ENCODE peak calls at places on chromosomes 5 and 9, in six cellular contexts. Z, F, T, H, N and D are unnamed samples. For H3K4me1, the result is how much of the 10 kb centered on the place peaks cover.

GRCh38 chr5:175494271-175495183 is 16.2 kb downstream of the SFXN1 start:
- DNase-seq in Z (no peak), F (no peak), T (peak), H (no peak), N (no peak), D (no peak)

GRCh38 chr9:116279230-116279629 is 125.6 kb downstream of the PAPPA start:
- DNase-seq in Z (no peak), F (no peak), T (no peak), H (no peak), N (no peak), D (no peak)

GRCh38 chr9:1972672-1973071 is 42.5 kb upstream of the SMARCA2 start:
- DNase-seq in Z (no peak), F (no peak), T (no peak), H (no peak), N (no peak), D (no peak)

GRCh38 chr9:35726876-35727438 is 5.0 kb downstream of the TLN1 start:
- DNase-seq in Z (peak), F (no peak), T (peak), H (no peak), N (no peak), D (no peak)

GRCh38 chr5:132221781-132222648 is 5.6 kb downstream of the P4HA2 start:
- DNase-seq in Z (peak), F (peak), T (no peak), H (peak), N (peak), D (peak)

GRCh38 chr5:132822650-132823480 is 7.6 kb downstream of the SHROOM1 start:
- DNase-seq in Z (no peak), F (peak), T (no peak), H (peak), N (peak), D (no peak)

GRCh38 chr9:113711251-113711650 is 164.9 kb upstream of the ZNF618 start:
- DNase-seq in Z (no peak), F (no peak), T (no peak), H (no peak), N (no peak), D (no peak)

GRCh38 chr9:84435902-84436301 is 95.3 kb upstream of the SLC28A3 start:
- DNase-seq in Z (no peak), F (no peak), T (no peak), H (no peak), N (peak), D (no peak)

GRCh38 chr5:143168171-143168681 is 235.3 kb downstream of the NR3C1 start:
- DNase-seq in Z (no peak), F (no peak), T (no peak), H (no peak), N (no peak), D (no peak)

GRCh38 chr9:37511006-37511714 is 25.4 kb downstream of the POLR1E start:
- DNase-seq in Z (no peak), F (no peak), T (peak), H (no peak), N (no peak), D (no peak)

GRCh38 chr5:97670447-97670846 is 487.4 kb upstream of the RIOK2 start:
- DNase-seq in Z (no peak), F (no peak), T (no peak), H (no peak), N (no peak), D (no peak)

GRCh38 chr5:35745666-35746065 is 111.0 kb upstream of the IL7R start:
- DNase-seq in Z (no peak), F (no peak), T (no peak), H (no peak), N (no peak), D (no peak)

GRCh38 chr5:132431682-132432081 is 58.9 kb downstream of the IRF1 start:
- DNase-seq in Z (no peak), F (no peak), T (no peak), H (no peak), N (no peak), D (no peak)

GRCh38 chr9:98472216-98472615 is 216.8 kb upstream of the TBC1D2 start:
- DNase-seq in Z (no peak), F (no peak), T (no peak), H (no peak), N (no peak), D (no peak)

GRCh38 chr5:173498286-173498685 is 118.2 kb downstream of the BOD1 start:
- DNase-seq in Z (no peak), F (no peak), T (no peak), H (no peak), N (peak), D (no peak)

GRCh38 chr9:93188426-93189368 is 4.8 kb downstream of the WNK2 start:
- DNase-seq in Z (no peak), F (no peak), T (no peak), H (no peak), N (no peak), D (no peak)

GRCh38 chr5:77073667-77074066 is 13.4 kb downstream of the ZBED3 start:
- DNase-seq in Z (no peak), F (no peak), T (no peak), H (no peak), N (no peak), D (no peak)

GRCh38 chr9:92133949-92134604 is 18.9 kb upstream of the SPTLC1 start:
- DNase-seq in Z (peak), F (peak), T (peak), H (peak), N (peak), D (peak)

GRCh38 chr5:142783601-142784291 is 13.6 kb downstream of the ARHGAP26 start:
- DNase-seq in Z (no peak), F (peak), T (no peak), H (no peak), N (peak), D (no peak)

GRCh38 chr9:31119882-31120481 is 1264.5 kb upstream of the ACO1 start:
- DNase-seq in Z (no peak), F (peak), T (peak), H (no peak), N (no peak), D (no peak)

GRCh38 chr9:125701351-125701750 is 5.7 kb downstream of the MAPKAP1 start:
- DNase-seq in Z (no peak), F (no peak), T (no peak), H (no peak), N (no peak), D (no peak)

GRCh38 chr5:56951131-56951945 is 585 bp downstream of the MIER3 start:
- DNase-seq in Z (peak), F (peak), T (peak), H (peak), N (peak), D (no peak)

GRCh38 chr9:87267701-87268100 is 230.0 kb upstream of the DAPK1 start:
- DNase-seq in Z (no peak), F (no peak), T (no peak), H (peak), N (no peak), D (no peak)

GRCh38 chr5:10656176-10656830 is 92.4 kb downstream of the ANKRD33B start:
- DNase-seq in Z (no peak), F (no peak), T (no peak), H (no peak), N (no peak), D (no peak)

GRCh38 chr9:99349870-99350269 is 127.8 kb downstream of the SEC61B start:
- DNase-seq in Z (no peak), F (no peak), T (no peak), H (no peak), N (no peak), D (no peak)

GRCh38 chr9:93060746-93061259 is 2.3 kb downstream of the SUSD3 start:
- DNase-seq in Z (no peak), F (no peak), T (peak), H (peak), N (peak), D (no peak)

GRCh38 chr9:129206921-129207320 is 28.9 kb upstream of the IER5L start:
- DNase-seq in Z (no peak), F (no peak), T (no peak), H (no peak), N (no peak), D (no peak)

GRCh38 chr5:51846015-51846414 is 462.8 kb downstream of the ISL1 start:
- DNase-seq in Z (no peak), F (no peak), T (no peak), H (no peak), N (no peak), D (no peak)

GRCh38 chr5:50709471-50709870 is 43.0 kb downstream of the PARP8 start:
- DNase-seq in Z (no peak), F (no peak), T (no peak), H (no peak), N (no peak), D (no peak)

GRCh38 chr9:79616971-79617370 is 45.2 kb downstream of the TLE4 start:
- DNase-seq in Z (no peak), F (peak), T (no peak), H (peak), N (peak), D (no peak)

GRCh38 chr5:143400541-143401252 is 2.8 kb downstream of the NR3C1 start:
- DNase-seq in Z (no peak), F (no peak), T (peak), H (no peak), N (no peak), D (no peak)

GRCh38 chr5:9453480-9454011 is 92.3 kb downstream of the SEMA5A start:
- DNase-seq in Z (no peak), F (no peak), T (no peak), H (no peak), N (no peak), D (no peak)

GRCh38 chr5:80834710-80835109 is 125.5 kb upstream of the RASGRF2 start:
- DNase-seq in Z (no peak), F (no peak), T (no peak), H (no peak), N (no peak), D (no peak)

GRCh38 chr5:143140492-143141231 is 262.8 kb downstream of the NR3C1 start:
- DNase-seq in Z (no peak), F (no peak), T (no peak), H (no peak), N (no peak), D (peak)

GRCh38 chr9:116495725-116496124 is 191.4 kb upstream of the TRIM32 start:
- DNase-seq in Z (no peak), F (no peak), T (no peak), H (no peak), N (no peak), D (no peak)

GRCh38 chr9:130275156-130275555 is 9.6 kb downstream of the HMCN2 start:
- DNase-seq in Z (no peak), F (no peak), T (no peak), H (no peak), N (no peak), D (no peak)

GRCh38 chr9:135014341-135015010 is 73.0 kb upstream of the OLFM1 start:
- DNase-seq in Z (no peak), F (no peak), T (no peak), H (no peak), N (no peak), D (no peak)

GRCh38 chr9:33241298-33241697 is 1.3 kb downstream of the SPINK4 start:
- DNase-seq in Z (peak), F (no peak), T (no peak), H (no peak), N (no peak), D (no peak)

GRCh38 chr9:130042406-130042930 is 521 bp downstream of the FNBP1 start:
- DNase-seq in Z (peak), F (peak), T (no peak), H (peak), N (peak), D (no peak)

DNA sequence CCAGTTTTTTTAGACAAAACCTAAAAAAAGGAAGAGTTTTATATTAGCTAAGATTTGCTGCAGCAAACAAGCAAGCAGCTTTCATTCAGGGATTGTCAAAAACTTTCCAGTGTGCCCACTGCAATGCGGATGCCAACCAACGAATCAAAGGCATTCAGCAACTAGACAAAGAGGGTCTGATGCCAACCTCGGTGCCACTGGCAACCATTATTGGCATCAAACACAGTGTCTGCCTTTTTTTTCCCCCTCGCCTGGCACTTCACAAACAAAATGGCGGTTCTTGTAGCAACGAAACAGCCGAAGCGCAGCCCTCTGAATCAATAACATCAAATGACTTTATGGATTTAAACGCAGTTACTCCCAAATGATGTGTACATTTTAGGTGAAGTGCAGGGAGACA is 10.4 kb downstream of the NFIB start:
- DNase-seq in Z (no peak), F (no peak), T (no peak), H (no peak), N (no peak), D (no peak)
- H3K4me3 ChIP-seq in Z (no peak), F (no peak), T (no peak), H (no peak), N (no peak), D (no peak)

DNA sequence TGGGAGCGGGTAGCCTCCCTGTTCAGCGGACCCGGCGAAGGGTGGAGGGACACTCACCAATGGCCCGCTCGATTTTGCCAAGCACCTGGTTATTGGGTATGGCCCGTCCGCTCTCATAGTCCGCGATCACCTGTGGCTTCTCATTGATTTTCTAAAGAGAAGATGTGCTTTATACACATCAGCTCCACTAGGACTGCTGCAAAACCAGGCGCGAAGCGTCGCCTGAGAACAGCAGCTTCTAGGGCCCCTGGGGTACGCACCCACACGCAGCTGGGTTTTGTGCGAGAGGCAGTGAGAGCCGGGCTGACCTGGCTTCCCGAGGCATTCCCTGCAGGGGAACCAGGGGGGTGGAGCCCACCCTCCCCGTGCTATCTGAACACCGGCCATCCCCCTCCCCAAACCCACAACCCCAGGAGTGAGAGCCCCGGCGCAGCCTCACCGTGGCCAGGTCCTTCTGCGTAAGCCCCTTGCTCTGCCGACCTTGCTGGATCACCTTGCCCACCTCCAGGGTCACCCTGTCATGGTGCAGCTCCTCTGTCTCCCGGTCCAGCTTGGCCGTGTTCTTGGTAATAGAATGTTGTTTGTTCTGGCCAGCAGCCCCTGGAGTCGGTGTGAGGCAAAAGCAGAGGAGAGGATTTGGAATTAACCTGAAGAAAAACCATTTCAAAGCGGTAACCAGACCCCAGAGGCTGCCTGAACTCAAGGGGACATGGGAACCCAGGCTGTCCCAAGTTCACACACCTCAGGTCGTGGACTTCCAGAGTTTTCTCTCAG is 3.1 kb downstream of the EDF1 start:
- DNase-seq in Z (no peak), F (no peak), T (no peak), H (no peak), N (no peak), D (no peak)
- H3K4me1 ChIP-seq in Z (under half), F (under half), T (half or more), H (under half), N (under half), D (under half)

DNA sequence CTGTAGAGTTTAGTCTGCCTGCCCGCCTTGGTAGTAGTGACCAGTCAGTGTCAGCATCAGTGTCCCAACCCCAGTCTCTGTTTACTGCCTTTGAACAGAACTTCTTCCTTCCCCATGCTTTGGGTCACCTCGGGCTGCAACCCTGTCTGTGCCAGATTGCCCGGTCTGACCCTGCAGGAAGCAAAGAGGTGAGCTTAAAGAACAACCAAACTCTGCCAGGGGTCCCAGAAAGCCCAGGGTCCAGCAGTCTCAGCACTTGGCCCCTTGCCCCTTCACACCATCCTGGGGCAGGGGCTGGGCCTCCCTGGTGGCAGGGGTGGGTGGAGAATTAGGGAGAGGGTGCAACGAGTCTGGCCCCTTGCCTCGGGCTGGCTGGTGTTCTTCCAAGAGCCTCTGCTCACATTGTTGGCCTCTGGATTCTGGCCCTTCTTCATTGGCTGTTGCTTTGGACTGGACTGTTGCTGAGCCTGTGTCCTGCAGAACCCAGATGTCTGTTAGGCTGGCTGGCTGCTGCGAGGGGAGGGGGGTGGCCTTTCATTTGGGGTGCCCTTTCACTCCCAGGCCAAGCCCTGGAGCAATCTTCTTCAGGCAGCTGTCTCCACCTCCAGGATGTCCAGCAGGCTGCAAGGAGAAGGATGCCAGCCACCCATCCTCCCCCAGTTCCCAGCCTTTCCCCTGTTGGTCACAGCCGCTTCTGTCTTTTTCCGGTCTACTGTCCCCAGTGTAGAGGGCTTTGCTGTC is 51.2 kb downstream of the SAR1B start:
- DNase-seq in Z (no peak), F (no peak), T (no peak), H (peak), N (no peak), D (no peak)
- TF ChIP-seq CTCF in Z (no peak), F (no peak), T (no peak), H (no peak), N (no peak), D (no peak)

DNA sequence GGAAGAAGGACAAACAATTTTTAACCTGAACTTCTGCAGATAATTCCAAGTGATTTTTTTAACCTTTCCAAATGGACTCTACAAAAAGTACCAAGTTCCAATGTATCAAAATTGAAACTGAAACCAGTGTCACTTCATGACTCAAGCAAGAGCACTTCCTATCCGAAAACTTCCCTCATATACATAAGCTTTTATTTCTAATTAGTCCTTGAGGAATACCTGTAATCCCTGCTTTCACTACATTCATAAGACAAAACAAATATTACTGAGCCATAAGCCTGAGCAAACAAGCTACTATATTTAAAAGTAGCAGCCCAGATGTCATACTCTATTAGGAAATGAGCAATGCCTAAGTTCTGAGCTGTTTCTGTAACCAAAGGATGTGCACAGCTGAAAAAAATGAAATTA is 224.4 kb downstream of the EBF1 start:
- DNase-seq in Z (no peak), F (no peak), T (no peak), H (no peak), N (no peak), D (no peak)
- H3K4me3 ChIP-seq in Z (no peak), F (no peak), T (no peak), H (peak), N (peak), D (no peak)

GRCh38 chr5:6486074-6486473 is 37.4 kb downstream of the UBE2QL1 start:
- DNase-seq in Z (no peak), F (no peak), T (no peak), H (no peak), N (no peak), D (no peak)

GRCh38 chr5:6485441-6485840 is 36.8 kb downstream of the UBE2QL1 start:
- DNase-seq in Z (no peak), F (no peak), T (no peak), H (no peak), N (no peak), D (no peak)

GRCh38 chr5:6484899-6485298 is 36.2 kb downstream of the UBE2QL1 start:
- DNase-seq in Z (no peak), F (no peak), T (no peak), H (no peak), N (no peak), D (no peak)

GRCh38 chr5:6483880-6484382 is 35.3 kb downstream of the UBE2QL1 start:
- DNase-seq in Z (no peak), F (no peak), T (no peak), H (no peak), N (no peak), D (no peak)

DNA sequence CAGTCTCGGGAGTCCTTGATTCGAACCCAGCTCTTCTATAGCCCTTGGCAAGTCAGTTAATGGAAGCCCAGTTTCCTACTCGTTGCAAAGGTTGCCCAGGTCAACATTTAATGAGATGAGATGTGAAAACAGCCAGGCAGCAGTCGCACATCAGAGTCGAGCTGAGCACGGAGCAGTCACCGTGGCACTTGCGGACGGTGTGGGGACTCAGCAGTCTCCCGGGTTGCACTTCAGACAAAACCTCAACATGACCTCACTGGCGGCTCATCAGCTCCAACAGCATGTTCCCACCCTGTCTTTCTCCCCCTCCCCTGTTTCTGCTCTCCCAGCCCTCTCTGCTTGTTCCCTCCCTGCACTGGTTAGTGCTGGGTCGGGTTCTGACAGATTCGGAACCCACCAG is 35.8 kb downstream of the UBE2QL1 start:
- DNase-seq in Z (no peak), F (no peak), T (no peak), H (no peak), N (no peak), D (no peak)
- H3K4me1 ChIP-seq in Z (under half), F (under half), T (under half), H (under half), N (under half), D (under half)

GRCh38 chr5:5009240-5009639 is 130.9 kb upstream of the ADAMTS16 start:
- DNase-seq in Z (no peak), F (no peak), T (no peak), H (no peak), N (no peak), D (no peak)

GRCh38 chr5:5017827-5018559 is 122.1 kb upstream of the ADAMTS16 start:
- DNase-seq in Z (no peak), F (no peak), T (peak), H (no peak), N (no peak), D (no peak)

GRCh38 chr5:5018560-5018935 is 121.6 kb upstream of the ADAMTS16 start:
- DNase-seq in Z (no peak), F (no peak), T (no peak), H (no peak), N (no peak), D (no peak)

GRCh38 chr5:5011151-5011550 is 129.0 kb upstream of the ADAMTS16 start:
- DNase-seq in Z (no peak), F (no peak), T (no peak), H (no peak), N (no peak), D (no peak)

GRCh38 chr5:5014836-5015235 is 125.3 kb upstream of the ADAMTS16 start:
- DNase-seq in Z (no peak), F (no peak), T (no peak), H (no peak), N (no peak), D (no peak)
- TF ChIP-seq CTCF in Z (no peak), F (no peak), T (no peak), H (no peak), N (no peak), D (no peak)

GRCh38 chr5:16577677-16578076 is 39.1 kb downstream of the RETREG1 start:
- DNase-seq in Z (no peak), F (no peak), T (no peak), H (no peak), N (no peak), D (no peak)
- H3K4me3 ChIP-seq in Z (no peak), F (no peak), T (no peak), H (no peak), N (no peak), D (no peak)

GRCh38 chr5:88116396-88116795 is 152.2 kb downstream of the TMEM161B start:
- DNase-seq in Z (no peak), F (no peak), T (no peak), H (no peak), N (no peak), D (no peak)
- H3K4me1 ChIP-seq in Z (under half), F (under half), T (under half), H (under half), N (under half), D (under half)